ENCODE peak calls at places on chromosomes 16 and 17, in five cellular contexts. One of them, this sample, is unnamed.

GRCh38 chr16:89113661-89114060 is 20.0 kb downstream of the ACSF3 start:
- DNase-seq in activated effector memory CD4-positive, alpha-beta T cell treated with Interleukin-2 at 50 U/mL for 16 hours: no peak
- DNase-seq in cardiac fibroblast: no peak
- DNase-seq in cardiac muscle cell: no peak
- DNase-seq in fibroblast of pulmonary artery: no peak
- DNase-seq in this sample: no peak

GRCh38 chr17:57478851-57479250 is 222.5 kb downstream of the MSI2 start:
- DNase-seq in activated effector memory CD4-positive, alpha-beta T cell treated with Interleukin-2 at 50 U/mL for 16 hours: no peak
- DNase-seq in cardiac fibroblast: no peak
- DNase-seq in cardiac muscle cell: no peak
- DNase-seq in fibroblast of pulmonary artery: no peak
- DNase-seq in this sample: no peak

GRCh38 chr16:48434653-48435318 is 49.6 kb upstream of the SIAH1 start:
- DNase-seq in activated effector memory CD4-positive, alpha-beta T cell treated with Interleukin-2 at 50 U/mL for 16 hours: no peak
- DNase-seq in cardiac fibroblast: peak
- DNase-seq in cardiac muscle cell: no peak
- DNase-seq in fibroblast of pulmonary artery: peak
- DNase-seq in this sample: no peak

GRCh38 chr17:8832711-8833352 is 33.7 kb upstream of the MFSD6L start:
- DNase-seq in activated effector memory CD4-positive, alpha-beta T cell treated with Interleukin-2 at 50 U/mL for 16 hours: no peak
- DNase-seq in cardiac fibroblast: no peak
- DNase-seq in cardiac muscle cell: peak
- DNase-seq in fibroblast of pulmonary artery: no peak
- DNase-seq in this sample: no peak

GRCh38 chr16:29664133-29664912 is 1.3 kb downstream of the SPN start:
- DNase-seq in activated effector memory CD4-positive, alpha-beta T cell treated with Interleukin-2 at 50 U/mL for 16 hours: no peak
- DNase-seq in cardiac fibroblast: no peak
- DNase-seq in cardiac muscle cell: no peak
- DNase-seq in fibroblast of pulmonary artery: no peak
- DNase-seq in this sample: peak

GRCh38 chr16:85360323-85361277 is 248.3 kb upstream of the CIBAR2 start:
- DNase-seq in activated effector memory CD4-positive, alpha-beta T cell treated with Interleukin-2 at 50 U/mL for 16 hours: no peak
- DNase-seq in cardiac fibroblast: no peak
- DNase-seq in cardiac muscle cell: no peak
- DNase-seq in fibroblast of pulmonary artery: no peak
- DNase-seq in this sample: no peak

GRCh38 chr17:38710603-38710962 is 5.5 kb downstream of the MLLT6 start:
- DNase-seq in activated effector memory CD4-positive, alpha-beta T cell treated with Interleukin-2 at 50 U/mL for 16 hours: no peak
- DNase-seq in cardiac fibroblast: no peak
- DNase-seq in cardiac muscle cell: no peak
- DNase-seq in fibroblast of pulmonary artery: no peak
- DNase-seq in this sample: no peak

GRCh38 chr17:35808962-35809854 is at the start of gene TAF15:
- DNase-seq in activated effector memory CD4-positive, alpha-beta T cell treated with Interleukin-2 at 50 U/mL for 16 hours: peak
- DNase-seq in cardiac fibroblast: peak
- DNase-seq in cardiac muscle cell: peak
- DNase-seq in fibroblast of pulmonary artery: peak
- DNase-seq in this sample: peak

GRCh38 chr17:28574536-28574935 is 2.2 kb downstream of the ALDOC start:
- DNase-seq in activated effector memory CD4-positive, alpha-beta T cell treated with Interleukin-2 at 50 U/mL for 16 hours: no peak
- DNase-seq in cardiac fibroblast: no peak
- DNase-seq in cardiac muscle cell: no peak
- DNase-seq in fibroblast of pulmonary artery: no peak
- DNase-seq in this sample: no peak

GRCh38 chr16:10919003-10919351 is 23.3 kb downstream of the DEXI start:
- DNase-seq in activated effector memory CD4-positive, alpha-beta T cell treated with Interleukin-2 at 50 U/mL for 16 hours: no peak
- DNase-seq in cardiac fibroblast: no peak
- DNase-seq in cardiac muscle cell: no peak
- DNase-seq in fibroblast of pulmonary artery: no peak
- DNase-seq in this sample: no peak

GRCh38 chr16:2035431-2036199 is 8.9 kb downstream of the NHERF2 start:
- DNase-seq in activated effector memory CD4-positive, alpha-beta T cell treated with Interleukin-2 at 50 U/mL for 16 hours: no peak
- DNase-seq in cardiac fibroblast: peak
- DNase-seq in cardiac muscle cell: no peak
- DNase-seq in fibroblast of pulmonary artery: peak
- DNase-seq in this sample: no peak

GRCh38 chr16:72847187-72848044 is 200.5 kb downstream of the ZFHX3 start:
- DNase-seq in activated effector memory CD4-positive, alpha-beta T cell treated with Interleukin-2 at 50 U/mL for 16 hours: no peak
- DNase-seq in cardiac fibroblast: peak
- DNase-seq in cardiac muscle cell: peak
- DNase-seq in fibroblast of pulmonary artery: peak
- DNase-seq in this sample: no peak